ENCODE peak calls at places on chromosomes 1 and 21, in six cellular contexts. Q is stomach, M is kidney epithelial cell, H is GM20000, F is ovary, D is neural progenitor cell. G is an unnamed sample.

GRCh38 chr1:203493901-203494300 is at the start of gene OPTC:
- DNase-seq in F (no peak), D (peak; percentile 20), M (no peak), H (no peak), Q (no peak), G (no peak)

GRCh38 chr1:156262461-156263287 is 14.8 kb upstream of the PAQR6 start:
- DNase-seq in D (no peak), H (no peak), M (no peak), Q (no peak), F (no peak), G (peak; percentile 63)

GRCh38 chr1:153357076-153357852 is 390 bp upstream of the S100A9 start:
- DNase-seq in D (no peak), M (no peak), Q (peak; percentile 46), F (no peak), H (no peak), G (no peak)

GRCh38 chr1:235745448-235746136 is 96.0 kb upstream of the GNG4 start:
- DNase-seq in F (no peak), Q (no peak), H (no peak), M (no peak), D (no peak), G (no peak)

GRCh38 chr21:36330904-36331303 is 10.9 kb downstream of the MORC3 start:
- DNase-seq in F (peak; percentile 54), H (peak; percentile 61), D (peak; percentile 57), M (no peak), Q (peak; percentile 57), G (no peak)

GRCh38 chr21:33964706-33965325 is 49.2 kb upstream of the ATP5PO start:
- DNase-seq in H (no peak), Q (no peak), M (no peak), F (no peak), D (no peak), G (no peak)

GRCh38 chr1:87064981-87065380 is 150.5 kb downstream of the HS2ST1 start:
- DNase-seq in M (no peak), Q (no peak), F (no peak), D (no peak), H (no peak), G (no peak)

GRCh38 chr1:94104127-94104684 is 16.7 kb downstream of the ABCA4 start:
- DNase-seq in Q (peak; percentile 10), F (no peak), M (no peak), D (no peak), H (no peak), G (no peak)

GRCh38 chr1:150874455-150875196 is 1.8 kb downstream of the ARNT start:
- DNase-seq in H (no peak), D (no peak), F (no peak), Q (no peak), M (no peak), G (no peak)

GRCh38 chr1:154729031-154729442 is 121.1 kb upstream of the ADAR start:
- DNase-seq in H (no peak), D (no peak), F (no peak), M (no peak), Q (no peak), G (no peak)

GRCh38 chr1:89516055-89516454 is 8.6 kb upstream of the LRRC8B start:
- DNase-seq in M (peak; percentile 45), H (no peak), F (no peak), D (no peak), Q (no peak), G (no peak)

GRCh38 chr1:21622466-21623315 is 46.5 kb downstream of the RAP1GAP start:
- DNase-seq in Q (peak; percentile 81), F (peak; percentile 72), D (peak; percentile 93), M (no peak), H (peak; percentile 77), G (no peak)

GRCh38 chr1:16068356-16069270 is 4.8 kb downstream of the FAM131C start:
- DNase-seq in Q (peak; percentile 54), D (no peak), F (no peak), M (peak; percentile 21), H (no peak), G (no peak)

GRCh38 chr1:15279576-15280230 is 32.7 kb downstream of the FHAD1 start:
- DNase-seq in F (no peak), H (no peak), D (no peak), Q (no peak), M (no peak), G (no peak)

GRCh38 chr1:152037920-152038658 is 1.3 kb upstream of the S100A11 start:
- DNase-seq in Q (no peak), F (no peak), M (no peak), H (peak; percentile 28), D (no peak), G (no peak)

GRCh38 chr1:5575396-5576110 is 416.7 kb downstream of the NPHP4 start:
- DNase-seq in D (no peak), M (no peak), Q (peak; percentile 17), H (no peak), F (no peak), G (no peak)

GRCh38 chr21:44051462-44051941 is 39.4 kb downstream of the TRAPPC10 start:
- DNase-seq in M (no peak), Q (no peak), D (no peak), F (peak; percentile 76), H (no peak), G (no peak)

GRCh38 chr1:31095985-31096384 is 30.5 kb upstream of the PUM1 start:
- DNase-seq in D (no peak), F (no peak), M (no peak), H (no peak), Q (no peak), G (no peak)

GRCh38 chr1:231626951-231627614 is 493 bp downstream of the DISC1 start:
- DNase-seq in F (peak; percentile 56), H (peak; percentile 66), M (no peak), D (peak; percentile 78), Q (peak; percentile 49), G (no peak)

GRCh38 chr1:118217073-118217620 is 32.1 kb upstream of the SPAG17 start:
- DNase-seq in D (no peak), F (no peak), Q (no peak), M (no peak), H (no peak), G (no peak)

GRCh38 chr1:55958498-55958897 is 620.9 kb downstream of the PLPP3 start:
- DNase-seq in H (no peak), Q (no peak), F (no peak), D (no peak), M (no peak), G (no peak)

GRCh38 chr1:201489656-201490261 is 17.2 kb downstream of the CSRP1 start:
- DNase-seq in H (no peak), Q (no peak), D (no peak), M (no peak), F (no peak), G (no peak)

GRCh38 chr1:114512595-114513280 is 1.7 kb upstream of the TRIM33 start:
- DNase-seq in M (no peak), H (no peak), D (no peak), Q (no peak), F (no peak), G (no peak)

GRCh38 chr1:86764523-86764922 is 60.1 kb downstream of the SH3GLB1 start:
- DNase-seq in D (no peak), F (no peak), H (no peak), Q (no peak), M (no peak), G (no peak)

GRCh38 chr1:226829105-226829504 is 41.3 kb upstream of the PSEN2 start:
- DNase-seq in H (no peak), F (no peak), Q (no peak), D (no peak), M (no peak), G (no peak)

GRCh38 chr1:91555074-91555730 is 54.6 kb downstream of the CDC7 start:
- DNase-seq in F (no peak), Q (no peak), D (peak; percentile 42), M (no peak), H (no peak), G (no peak)
- TF ChIP-seq CTCF in F (no peak), Q (no peak), D (peak; percentile 62), M (peak; percentile 29), H (no peak), G (no peak)

DNA sequence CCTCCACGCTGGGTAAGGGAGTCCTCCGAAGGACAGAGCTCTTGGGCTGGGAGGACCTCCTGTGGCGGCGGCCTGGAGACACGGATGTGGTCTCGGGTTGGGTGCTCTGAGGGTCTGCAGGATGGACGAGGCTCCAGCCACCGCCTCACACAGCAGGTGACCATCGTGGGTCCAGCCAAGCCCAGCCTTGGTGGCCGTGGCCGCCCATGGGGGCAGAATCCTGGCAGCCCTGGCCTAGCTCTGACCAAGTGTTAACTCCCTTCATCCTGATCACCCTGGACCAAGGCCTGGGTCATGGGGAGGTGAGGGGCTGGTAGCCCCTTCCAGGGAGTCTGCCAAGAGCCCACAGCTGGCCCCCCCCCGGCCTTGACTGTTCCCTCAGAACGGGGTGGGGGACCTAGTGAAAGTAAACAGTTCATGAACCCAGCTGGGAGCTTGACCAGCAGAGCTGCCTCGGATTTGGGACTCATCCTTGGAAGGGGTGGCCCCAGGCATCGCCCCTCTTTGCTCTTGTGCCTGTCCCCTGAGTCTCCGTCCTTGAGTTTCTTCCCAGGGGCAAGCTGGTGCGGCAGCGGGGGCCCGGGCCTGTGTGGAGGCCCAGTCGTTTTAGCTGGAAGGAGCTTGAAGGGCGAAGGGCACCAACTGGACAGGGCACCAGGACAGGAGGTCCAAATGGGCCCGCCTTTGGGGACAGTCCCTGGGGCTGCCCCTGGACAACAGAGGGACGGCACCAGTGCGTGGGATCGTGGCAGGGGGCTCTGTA is 17.8 kb downstream of the ARHGEF16 start:
- DNase-seq in Q (no peak), H (no peak), M (no peak), D (no peak), F (no peak), G (no peak)
- TF ChIP-seq CTCF in Q (no peak), H (no peak), M (no peak), D (no peak), F (no peak), G (no peak)

DNA sequence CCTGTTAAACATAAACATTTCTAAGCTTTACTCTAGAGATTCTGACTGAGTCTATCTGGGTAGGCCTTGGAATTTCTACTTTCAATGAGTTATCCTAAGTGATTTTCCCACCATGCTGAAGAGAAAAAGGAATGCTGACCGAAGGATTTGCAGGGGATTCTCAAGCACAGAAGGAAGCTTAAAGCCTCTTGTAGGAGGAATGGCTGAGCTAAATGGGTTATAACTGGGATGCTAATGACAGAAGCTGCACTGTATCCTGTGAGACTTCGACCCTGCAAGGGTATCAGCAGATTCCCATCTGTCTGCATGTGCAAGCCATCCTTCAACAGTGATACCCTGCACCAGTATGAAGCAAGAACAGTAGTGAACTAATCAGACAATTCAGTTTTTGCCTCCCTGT is 35.4 kb downstream of the SLC35D1 start:
- DNase-seq in H (no peak), M (no peak), F (no peak), D (peak; percentile 76), Q (no peak), G (no peak)
- TF ChIP-seq CTCF in H (no peak), M (no peak), F (no peak), D (no peak), Q (no peak), G (no peak)

DNA sequence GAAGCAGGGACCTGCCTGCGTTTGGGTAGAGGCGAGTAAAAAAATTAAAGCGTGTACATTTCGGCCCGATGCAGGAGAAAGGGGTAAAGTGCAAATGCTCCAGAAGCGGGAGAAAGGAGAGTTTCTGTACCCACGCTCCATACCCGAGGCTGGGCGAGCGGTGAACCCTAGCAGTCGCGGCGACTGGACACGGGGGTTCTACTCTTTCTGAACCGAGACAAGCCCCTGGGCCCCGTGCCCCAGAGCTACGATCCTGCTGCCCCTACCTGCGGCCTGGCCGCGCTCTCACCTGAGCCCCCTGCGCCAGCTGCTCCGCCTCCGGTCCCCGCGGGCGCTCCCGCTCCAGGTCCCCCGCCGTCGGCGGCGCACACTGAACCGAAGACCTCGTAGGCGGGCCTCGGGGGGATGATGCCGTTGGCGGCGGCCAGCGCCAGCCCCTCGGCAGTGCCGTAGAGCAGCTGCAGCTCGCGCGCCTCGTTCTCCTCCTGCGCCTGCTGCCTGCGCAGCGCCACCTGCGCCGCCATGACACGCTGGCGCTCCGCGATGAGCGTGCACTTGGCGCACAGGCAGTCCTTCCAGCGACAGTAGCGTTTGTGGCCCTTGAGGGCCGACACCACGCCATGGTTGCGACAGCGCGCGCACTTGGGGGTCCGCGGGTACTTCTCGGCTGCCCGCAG is 2.4 kb downstream of the DMRTA2 start:
- DNase-seq in F (no peak), M (no peak), D (peak; percentile 88), H (peak; percentile 58), Q (no peak), G (no peak)
- TF ChIP-seq CTCF in F (no peak), M (no peak), D (peak; percentile 28), H (peak; percentile 4), Q (no peak), G (no peak)